ENCODE peak calls at places on chromosomes 11 and 22, in nine cellular contexts. H is ureter, J is M059J, Q is posterior vena cava, X is GM04504, F is iris pigment epithelial cell, R is anterior cingulate cortex, K is HTR-8/SVneo, V is transverse colon. Z is an unnamed sample.
A peak's percentile ranks its signal among the peaks of the same experiment; 100 is the strongest.

GRCh38 chr22:25361899-25362214 is 142.4 kb downstream of the CRYBB2 start:
- DNase-seq in H (no peak), J (no peak), Q (no peak), X (no peak), F (no peak), R (no peak), K (no peak), V (no peak), Z (no peak)

GRCh38 chr11:46701078-46701654 is 335 bp downstream of the ZNF408 start:
- DNase-seq in H (no peak), J (no peak), Q (no peak), X (no peak), F (no peak), R (no peak), K (no peak), V (no peak), Z (no peak)

GRCh38 chr11:111523343-111523742 is 8.8 kb downstream of the HOATZ start:
- DNase-seq in H (no peak), J (no peak), Q (no peak), X (no peak), F (no peak), R (no peak), K (no peak), V (no peak), Z (no peak)

GRCh38 chr11:112831969-112832368 is 129.3 kb upstream of the NCAM1 start:
- DNase-seq in H (no peak), J (no peak), Q (no peak), X (no peak), F (no peak), R (no peak), K (no peak), V (no peak), Z (no peak)

GRCh38 chr11:60942970-60943565 is 8.9 kb downstream of the SLC15A3 start:
- DNase-seq in H (peak; percentile 79), J (no peak), Q (no peak), X (no peak), F (no peak), R (no peak), K (no peak), V (peak; percentile 55), Z (no peak)

GRCh38 chr22:19974935-19975706 is 33.5 kb upstream of the TXNRD2 start:
- DNase-seq in H (no peak), J (peak; percentile 19), Q (no peak), X (no peak), F (no peak), R (no peak), K (no peak), V (no peak), Z (no peak)

GRCh38 chr22:46923394-46923793 is 160.9 kb downstream of the TBC1D22A start:
- DNase-seq in H (no peak), J (no peak), Q (no peak), X (no peak), F (no peak), R (no peak), K (no peak), V (no peak), Z (no peak)

GRCh38 chr11:60124802-60125432 is 36.5 kb downstream of the MS4A2 start:
- DNase-seq in H (no peak), J (no peak), Q (no peak), X (no peak), F (no peak), R (no peak), K (no peak), V (no peak), Z (no peak)

GRCh38 chr11:71949034-71949433 is 20.2 kb downstream of the RNF121 start:
- DNase-seq in H (no peak), J (no peak), Q (no peak), X (no peak), F (no peak), R (no peak), K (no peak), V (no peak), Z (no peak)

GRCh38 chr11:40286137-40286536 is 1173.3 kb downstream of the LRRC4C start:
- DNase-seq in H (no peak), J (no peak), Q (no peak), X (no peak), F (no peak), R (no peak), K (no peak), V (no peak), Z (no peak)

GRCh38 chr11:67389477-67389876 is 2.3 kb upstream of the RAD9A start:
- DNase-seq in H (no peak), J (peak; percentile 38), Q (no peak), X (no peak), F (no peak), R (no peak), K (peak; percentile 79), V (peak; percentile 75), Z (no peak)

GRCh38 chr22:44026066-44026629 is 2.0 kb downstream of the PARVB start:
- DNase-seq in H (no peak), J (no peak), Q (no peak), X (no peak), F (no peak), R (no peak), K (no peak), V (no peak), Z (no peak)

GRCh38 chr22:17562906-17563870 is at the start of gene SLC25A18:
- DNase-seq in H (no peak), J (no peak), Q (peak; percentile 78), X (no peak), F (peak; percentile 35), R (peak; percentile 53), K (no peak), V (peak; percentile 21), Z (no peak)

GRCh38 chr11:23022854-23023253 is 162.6 kb upstream of the CCDC179 start:
- DNase-seq in H (no peak), J (no peak), Q (no peak), X (no peak), F (no peak), R (no peak), K (no peak), V (no peak), Z (no peak)

GRCh38 chr22:30212363-30212995 is 34.1 kb downstream of the LIF start:
- DNase-seq in H (peak; percentile 81), J (peak; percentile 96), Q (peak; percentile 94), X (peak; percentile 82), F (peak; percentile 98), R (no peak), K (no peak), V (peak; percentile 29), Z (no peak)

GRCh38 chr11:113773092-113773415 is 438 bp downstream of the ZW10 start:
- DNase-seq in H (no peak), J (peak; percentile 51), Q (no peak), X (peak; percentile 3), F (peak; percentile 35), R (no peak), K (peak; percentile 13), V (peak; percentile 29), Z (no peak)

GRCh38 chr11:72239849-72240460 is 4.0 kb downstream of the PHOX2A start:
- DNase-seq in H (no peak), J (no peak), Q (peak; percentile 92), X (no peak), F (peak; percentile 43), R (no peak), K (no peak), V (peak; percentile 74), Z (no peak)

GRCh38 chr11:2316963-2317244 is 15.1 kb downstream of the TSPAN32 start:
- DNase-seq in H (no peak), J (no peak), Q (no peak), X (no peak), F (no peak), R (no peak), K (no peak), V (no peak), Z (no peak)

GRCh38 chr11:368414-369335 is 624 bp upstream of the B4GALNT4 start:
- DNase-seq in H (no peak), J (peak; percentile 55), Q (peak; percentile 80), X (no peak), F (peak; percentile 45), R (no peak), K (peak; percentile 39), V (no peak), Z (no peak)

GRCh38 chr11:1205987-1206331 is 16.9 kb upstream of the MUC5B start:
- DNase-seq in H (no peak), J (no peak), Q (peak; percentile 59), X (no peak), F (no peak), R (no peak), K (no peak), V (no peak), Z (no peak)

GRCh38 chr11:15826826-15827225 is 529.5 kb downstream of the SOX6 start:
- DNase-seq in H (no peak), J (no peak), Q (no peak), X (no peak), F (peak; percentile 5), R (peak; percentile 15), K (peak; percentile 7), V (peak; percentile 32), Z (peak; percentile 43)

GRCh38 chr11:44066732-44067131 is 662 bp downstream of the ACCS start:
- DNase-seq in H (no peak), J (peak; percentile 76), Q (no peak), X (peak; percentile 38), F (peak; percentile 84), R (no peak), K (peak; percentile 24), V (peak; percentile 39), Z (no peak)

GRCh38 chr11:23974046-23974445 is 522.8 kb upstream of the LUZP2 start:
- DNase-seq in H (no peak), J (no peak), Q (no peak), X (no peak), F (no peak), R (no peak), K (no peak), V (no peak), Z (no peak)

GRCh38 chr11:57527056-57527631 is 3.4 kb downstream of the TIMM10 start:
- DNase-seq in H (peak; percentile 78), J (peak; percentile 53), Q (peak; percentile 89), X (peak; percentile 28), F (peak; percentile 52), R (no peak), K (peak; percentile 53), V (peak; percentile 78), Z (peak; percentile 56)

GRCh38 chr11:2126520-2127085 is 12.6 kb downstream of the IGF2 start:
- DNase-seq in H (no peak), J (no peak), Q (peak; percentile 9), X (no peak), F (no peak), R (no peak), K (no peak), V (no peak), Z (no peak)

GRCh38 chr11:100612766-100613165 is 74.3 kb upstream of the ARHGAP42 start:
- DNase-seq in H (no peak), J (peak; percentile 46), Q (no peak), X (no peak), F (no peak), R (no peak), K (no peak), V (no peak), Z (no peak)

GRCh38 chr22:24063986-24064385 is 52.9 kb downstream of the CABIN1 start:
- DNase-seq in H (no peak), J (no peak), Q (no peak), X (no peak), F (no peak), R (no peak), K (no peak), V (no peak), Z (no peak)